ENCODE peak calls at places on chromosomes 5 and 9, in nine cellular contexts. S is cardiac fibroblast; A is anterior cingulate cortex; H is kidney epithelial cell; M is NCI-H1105 treated with DMSO at 0.1 percent for 48 hours; G is left lung; R is T follicular helper cell; P is activated T-cell treated with anti-CD3 and anti-CD28 coated beads, Interleukin-2, amount 50 U/mL, for 72 hours; D is right cardiac atrium. U is an unnamed sample.

GRCh38 chr5:75286211-75286773 is 49.6 kb upstream of the ANKRD31 start:
- DNase-seq in P (no peak), R (no peak), G (no peak), H (no peak), A (no peak), M (no peak), D (no peak), S (no peak), U (no peak)

GRCh38 chr9:84751921-84752320 is 82.4 kb downstream of the NTRK2 start:
- DNase-seq in S (no peak), P (no peak), G (no peak), M (no peak), H (peak), D (no peak), A (no peak), R (no peak), U (no peak)

GRCh38 chr9:9998491-9999287 is 614.1 kb downstream of the PTPRD start:
- DNase-seq in R (no peak), P (no peak), H (no peak), M (peak), A (no peak), G (no peak), D (no peak), S (no peak), U (peak)

GRCh38 chr5:1228121-1228520 is 2.9 kb downstream of the SLC6A18 start:
- DNase-seq in D (no peak), R (no peak), S (no peak), G (no peak), P (no peak), H (no peak), A (no peak), M (no peak), U (peak)

GRCh38 chr5:32027093-32027716 is 146.9 kb downstream of the GOLPH3 start:
- DNase-seq in D (no peak), G (no peak), A (no peak), P (no peak), R (no peak), M (no peak), H (no peak), S (peak), U (no peak)

GRCh38 chr9:120383999-120384924 is 195.7 kb downstream of the CDK5RAP2 start:
- DNase-seq in R (no peak), M (peak), D (no peak), G (no peak), S (peak), A (no peak), H (no peak), P (no peak), U (peak)

GRCh38 chr9:16356196-16356765 is 514.2 kb downstream of the BNC2 start:
- DNase-seq in P (no peak), A (no peak), D (no peak), G (no peak), H (no peak), M (no peak), R (no peak), S (no peak), U (no peak)

GRCh38 chr9:29285818-29286217 is 1712.5 kb upstream of the C9orf72 start:
- DNase-seq in H (no peak), D (no peak), M (no peak), G (no peak), A (no peak), R (no peak), P (no peak), S (peak), U (no peak)

GRCh38 chr9:19108038-19108437 is 5.3 kb upstream of the HAUS6 start:
- DNase-seq in R (no peak), D (no peak), H (no peak), P (no peak), A (no peak), S (no peak), G (no peak), M (no peak), U (no peak)

GRCh38 chr5:32542216-32543059 is 42.9 kb upstream of the SUB1 start:
- DNase-seq in R (no peak), P (peak), D (no peak), H (no peak), M (no peak), S (peak), A (no peak), G (no peak), U (no peak)

GRCh38 chr5:72509401-72509800 is 2.2 kb upstream of the ZNF366 start:
- DNase-seq in M (no peak), D (peak), A (no peak), H (no peak), R (no peak), G (no peak), S (no peak), P (no peak), U (no peak)

GRCh38 chr9:95268681-95269080 is 48.8 kb downstream of the FANCC start:
- DNase-seq in R (no peak), P (peak), S (peak), H (no peak), G (no peak), D (no peak), M (peak), A (no peak), U (peak)

GRCh38 chr5:138241688-138242547 is 28.8 kb upstream of the CDC23 start:
- DNase-seq in P (peak), H (no peak), R (no peak), G (no peak), D (peak), S (peak), A (no peak), M (no peak), U (no peak)

GRCh38 chr5:170327168-170327567 is 29.6 kb upstream of the LCP2 start:
- DNase-seq in D (no peak), S (no peak), A (no peak), M (no peak), H (no peak), P (no peak), G (no peak), R (no peak), U (no peak)

U was measured in NCI-H1092 treated with DMSO at 0.1 percent for 48 hours.